ENCODE peak calls at places on chromosomes 1 and 21, in eight cellular contexts. Q is WTC11; F is psoas muscle; B is bronchial epithelial cell; R is fibroblast of villous mesenchyme; I is stomach; E is CD8-positive, alpha-beta T cell; Z is mesothelial cell of epicardium. W is an unnamed sample.

GRCh38 chr1:15557594-15557993 is 27.3 kb downstream of the AGMAT start:
- DNase-seq in Q (no peak), F (no peak), B (peak), R (no peak), I (no peak), E (no peak), Z (no peak), W (no peak)

GRCh38 chr1:29655145-29655544 is 418.8 kb downstream of the PTPRU start:
- DNase-seq in Q (no peak), F (no peak), B (no peak), R (no peak), I (peak), E (no peak), Z (peak), W (no peak)

GRCh38 chr1:36534711-36535412 is 52.1 kb upstream of the CSF3R start:
- DNase-seq in Q (no peak), F (no peak), B (no peak), R (no peak), I (no peak), E (no peak), Z (no peak), W (no peak)

GRCh38 chr1:10694633-10695627 is 101.5 kb downstream of the CASZ1 start:
- DNase-seq in Q (peak), F (peak), B (peak), R (peak), I (peak), E (peak), Z (peak), W (peak)

GRCh38 chr1:231971397-231972233 is 345.0 kb downstream of the DISC1 start:
- DNase-seq in Q (no peak), F (no peak), B (peak), R (peak), I (no peak), E (no peak), Z (no peak), W (no peak)

GRCh38 chr21:45094412-45094811 is 20.0 kb downstream of the ADARB1 start:
- DNase-seq in Q (no peak), F (no peak), B (no peak), R (no peak), I (no peak), E (no peak), Z (no peak), W (no peak)

GRCh38 chr1:8158995-8159394 is 132.9 kb upstream of the ERRFI1 start:
- DNase-seq in Q (no peak), F (no peak), B (no peak), R (no peak), I (no peak), E (no peak), Z (no peak), W (no peak)

GRCh38 chr1:145918144-145918991 is at the start of gene PEX11B:
- DNase-seq in Q (peak), F (peak), B (peak), R (peak), I (peak), E (peak), Z (peak), W (peak)

GRCh38 chr1:110433803-110434202 is 17.1 kb upstream of the PROK1 start:
- DNase-seq in Q (peak), F (peak), B (peak), R (peak), I (peak), E (no peak), Z (no peak), W (peak)

GRCh38 chr21:34950980-34951379 is 98.1 kb downstream of the RUNX1 start:
- DNase-seq in Q (no peak), F (no peak), B (no peak), R (no peak), I (no peak), E (no peak), Z (no peak), W (no peak)

GRCh38 chr1:93114403-93114802 is 35.3 kb downstream of the MTF2 start:
- DNase-seq in Q (no peak), F (no peak), B (peak), R (peak), I (no peak), E (no peak), Z (no peak), W (no peak)

GRCh38 chr1:93113127-93113526 is 34.0 kb downstream of the MTF2 start:
- DNase-seq in Q (no peak), F (no peak), B (no peak), R (no peak), I (no peak), E (no peak), Z (no peak), W (no peak)

GRCh38 chr1:93111065-93111464 is 32.0 kb downstream of the MTF2 start:
- DNase-seq in Q (no peak), F (no peak), B (no peak), R (peak), I (no peak), E (no peak), Z (no peak), W (no peak)

GRCh38 chr1:93109578-93109977 is 30.5 kb downstream of the MTF2 start:
- DNase-seq in Q (no peak), F (no peak), B (no peak), R (no peak), I (no peak), E (no peak), Z (no peak), W (no peak)

DNA sequence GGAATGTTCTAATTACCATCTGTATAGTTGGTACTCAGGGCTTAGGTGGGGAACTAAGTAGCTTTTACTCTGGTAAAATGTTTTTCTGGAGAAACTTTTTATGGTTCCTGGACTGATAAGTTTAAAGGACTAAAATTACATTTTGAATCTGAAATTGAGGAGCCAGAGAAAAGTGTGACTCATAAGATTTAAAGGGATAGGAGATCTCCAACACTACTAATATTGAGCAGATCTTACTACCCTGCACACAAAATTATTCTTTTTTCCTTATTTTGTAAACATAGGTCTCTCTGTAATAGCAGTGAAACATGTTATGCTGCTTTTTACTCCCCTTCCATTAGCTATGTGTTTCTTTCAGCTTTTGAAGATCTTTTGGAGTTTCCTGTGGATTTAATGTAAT is 32.5 kb downstream of the MTF2 start:
- DNase-seq in Q (no peak), F (no peak), B (no peak), R (peak), I (no peak), E (no peak), Z (no peak), W (no peak)
- TF ChIP-seq CTCF in Q (no peak), F (no peak), B (no peak), R (no peak), I (no peak), E (no peak), Z (no peak), W (no peak)

GRCh38 chr1:180932373-180932772 is 19.7 kb downstream of the KIAA1614 start:
- DNase-seq in Q (no peak), F (no peak), B (no peak), R (no peak), I (no peak), E (peak), Z (no peak), W (no peak)

GRCh38 chr1:180931529-180931928 is 18.8 kb downstream of the KIAA1614 start:
- DNase-seq in Q (no peak), F (no peak), B (no peak), R (no peak), I (no peak), E (no peak), Z (no peak), W (no peak)

GRCh38 chr1:180935326-180936109 is 22.8 kb downstream of the KIAA1614 start:
- DNase-seq in Q (no peak), F (no peak), B (no peak), R (no peak), I (no peak), E (no peak), Z (no peak), W (no peak)

GRCh38 chr1:180934563-180934962 is 21.9 kb downstream of the KIAA1614 start:
- DNase-seq in Q (no peak), F (no peak), B (no peak), R (no peak), I (no peak), E (no peak), Z (no peak), W (no peak)

DNA sequence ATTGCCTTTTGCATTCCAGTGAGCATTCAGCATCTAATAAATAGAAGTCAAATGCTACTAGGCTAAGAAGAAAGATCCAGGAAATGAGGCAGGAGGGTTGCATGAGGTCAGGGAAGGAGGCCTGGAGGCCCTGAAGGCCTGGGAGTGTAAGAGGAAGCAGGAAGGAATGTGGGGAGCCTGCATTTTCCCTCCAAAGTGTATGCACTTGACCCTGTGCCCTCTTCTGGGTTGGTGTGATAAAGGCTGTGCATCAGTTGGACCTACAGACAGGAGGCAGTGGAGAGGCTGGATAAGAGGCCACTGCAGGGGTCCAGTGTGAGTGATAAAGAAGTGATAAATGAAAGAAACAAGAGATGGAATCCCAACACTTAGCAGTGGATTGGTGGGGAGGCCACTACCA is 20.4 kb downstream of the KIAA1614 start:
- DNase-seq in Q (no peak), F (no peak), B (no peak), R (no peak), I (no peak), E (peak), Z (no peak), W (no peak)
- TF ChIP-seq CTCF in Q (no peak), F (no peak), B (no peak), R (no peak), I (no peak), E (no peak), Z (no peak), W (no peak)

GRCh38 chr1:14415396-14415795 is 183.1 kb upstream of the KAZN start:
- DNase-seq in Q (peak), F (no peak), B (no peak), R (no peak), I (no peak), E (no peak), Z (no peak), W (no peak)
- TF ChIP-seq CTCF in Q (peak), F (no peak), B (no peak), R (no peak), I (no peak), E (no peak), Z (no peak), W (no peak)

GRCh38 chr1:226220473-226221189 is 2.8 kb upstream of the MIXL1 start:
- DNase-seq in Q (no peak), F (no peak), B (no peak), R (no peak), I (no peak), E (no peak), Z (no peak), W (no peak)
- TF ChIP-seq CTCF in Q (no peak), F (no peak), B (no peak), R (no peak), I (no peak), E (no peak), Z (no peak), W (no peak)